ENCODE peak calls at places on chromosome 5, in five cellular contexts. One of them, this sample, is unnamed.

GRCh38 chr5:150630459-150631325 is 9.8 kb upstream of the SYNPO start:
- DNase-seq in M059J: no peak
- DNase-seq in activated CD8-positive, alpha-beta T cell treated with anti-CD3 and anti-CD28 coated beads, Interleukin-2, amount 10 ng/mL, durations not matched to agents 7 days and 5 days: no peak
- DNase-seq in stimulated activated CD8-positive, alpha-beta memory T cell treated with anti-CD3 and anti-CD28 coated beads, Interleukin-15, amount 100 ng/mL, for 4 hours: no peak
- DNase-seq in ELF-1: no peak
- DNase-seq in this sample: no peak

GRCh38 chr5:76733049-76733417 is 17.1 kb downstream of the F2R start:
- DNase-seq in M059J: no peak
- DNase-seq in stimulated activated CD8-positive, alpha-beta memory T cell treated with anti-CD3 and anti-CD28 coated beads, Interleukin-15, amount 100 ng/mL, for 4 hours: no peak
- DNase-seq in activated CD8-positive, alpha-beta T cell treated with anti-CD3 and anti-CD28 coated beads, Interleukin-2, amount 10 ng/mL, durations not matched to agents 7 days and 5 days: peak
- DNase-seq in ELF-1: no peak
- DNase-seq in this sample: no peak

GRCh38 chr5:1488882-1489680 is 34.7 kb downstream of the LPCAT1 start:
- DNase-seq in ELF-1: no peak
- DNase-seq in stimulated activated CD8-positive, alpha-beta memory T cell treated with anti-CD3 and anti-CD28 coated beads, Interleukin-15, amount 100 ng/mL, for 4 hours: no peak
- DNase-seq in activated CD8-positive, alpha-beta T cell treated with anti-CD3 and anti-CD28 coated beads, Interleukin-2, amount 10 ng/mL, durations not matched to agents 7 days and 5 days: no peak
- DNase-seq in M059J: peak
- DNase-seq in this sample: no peak

GRCh38 chr5:52943285-52943684 is 45.9 kb upstream of the ITGA2 start:
- DNase-seq in stimulated activated CD8-positive, alpha-beta memory T cell treated with anti-CD3 and anti-CD28 coated beads, Interleukin-15, amount 100 ng/mL, for 4 hours: no peak
- DNase-seq in M059J: no peak
- DNase-seq in ELF-1: no peak
- DNase-seq in activated CD8-positive, alpha-beta T cell treated with anti-CD3 and anti-CD28 coated beads, Interleukin-2, amount 10 ng/mL, durations not matched to agents 7 days and 5 days: no peak
- DNase-seq in this sample: no peak

GRCh38 chr5:39024005-39024404 is 50.2 kb downstream of the RICTOR start:
- DNase-seq in ELF-1: no peak
- DNase-seq in M059J: no peak
- DNase-seq in stimulated activated CD8-positive, alpha-beta memory T cell treated with anti-CD3 and anti-CD28 coated beads, Interleukin-15, amount 100 ng/mL, for 4 hours: no peak
- DNase-seq in activated CD8-positive, alpha-beta T cell treated with anti-CD3 and anti-CD28 coated beads, Interleukin-2, amount 10 ng/mL, durations not matched to agents 7 days and 5 days: no peak
- DNase-seq in this sample: no peak

GRCh38 chr5:28708472-28708871 is 1670.1 kb upstream of the CDH9 start:
- DNase-seq in activated CD8-positive, alpha-beta T cell treated with anti-CD3 and anti-CD28 coated beads, Interleukin-2, amount 10 ng/mL, durations not matched to agents 7 days and 5 days: no peak
- DNase-seq in stimulated activated CD8-positive, alpha-beta memory T cell treated with anti-CD3 and anti-CD28 coated beads, Interleukin-15, amount 100 ng/mL, for 4 hours: no peak
- DNase-seq in M059J: no peak
- DNase-seq in ELF-1: no peak
- DNase-seq in this sample: no peak

GRCh38 chr5:95760291-95761191 is 29.4 kb downstream of the RHOBTB3 start:
- DNase-seq in activated CD8-positive, alpha-beta T cell treated with anti-CD3 and anti-CD28 coated beads, Interleukin-2, amount 10 ng/mL, durations not matched to agents 7 days and 5 days: peak
- DNase-seq in M059J: peak
- DNase-seq in stimulated activated CD8-positive, alpha-beta memory T cell treated with anti-CD3 and anti-CD28 coated beads, Interleukin-15, amount 100 ng/mL, for 4 hours: no peak
- DNase-seq in ELF-1: no peak
- DNase-seq in this sample: peak

GRCh38 chr5:52787600-52788504 is at the start of the genes ITGA1 and PELO:
- DNase-seq in M059J: peak
- DNase-seq in stimulated activated CD8-positive, alpha-beta memory T cell treated with anti-CD3 and anti-CD28 coated beads, Interleukin-15, amount 100 ng/mL, for 4 hours: no peak
- DNase-seq in activated CD8-positive, alpha-beta T cell treated with anti-CD3 and anti-CD28 coated beads, Interleukin-2, amount 10 ng/mL, durations not matched to agents 7 days and 5 days: peak
- DNase-seq in ELF-1: peak
- DNase-seq in this sample: no peak

GRCh38 chr5:142726188-142726731 is 40.4 kb upstream of the FGF1 start:
- DNase-seq in ELF-1: no peak
- DNase-seq in stimulated activated CD8-positive, alpha-beta memory T cell treated with anti-CD3 and anti-CD28 coated beads, Interleukin-15, amount 100 ng/mL, for 4 hours: no peak
- DNase-seq in activated CD8-positive, alpha-beta T cell treated with anti-CD3 and anti-CD28 coated beads, Interleukin-2, amount 10 ng/mL, durations not matched to agents 7 days and 5 days: no peak
- DNase-seq in M059J: peak
- DNase-seq in this sample: no peak

GRCh38 chr5:39256472-39256871 is 37.1 kb upstream of the FYB1 start:
- DNase-seq in ELF-1: no peak
- DNase-seq in stimulated activated CD8-positive, alpha-beta memory T cell treated with anti-CD3 and anti-CD28 coated beads, Interleukin-15, amount 100 ng/mL, for 4 hours: no peak
- DNase-seq in activated CD8-positive, alpha-beta T cell treated with anti-CD3 and anti-CD28 coated beads, Interleukin-2, amount 10 ng/mL, durations not matched to agents 7 days and 5 days: no peak
- DNase-seq in M059J: peak
- DNase-seq in this sample: no peak

GRCh38 chr5:178201221-178201926 is 3.0 kb upstream of the HNRNPAB start:
- DNase-seq in ELF-1: no peak
- DNase-seq in M059J: no peak
- DNase-seq in stimulated activated CD8-positive, alpha-beta memory T cell treated with anti-CD3 and anti-CD28 coated beads, Interleukin-15, amount 100 ng/mL, for 4 hours: no peak
- DNase-seq in activated CD8-positive, alpha-beta T cell treated with anti-CD3 and anti-CD28 coated beads, Interleukin-2, amount 10 ng/mL, durations not matched to agents 7 days and 5 days: no peak
- DNase-seq in this sample: no peak

GRCh38 chr5:136811551-136811950 is 446.2 kb upstream of the TRPC7 start:
- DNase-seq in ELF-1: no peak
- DNase-seq in activated CD8-positive, alpha-beta T cell treated with anti-CD3 and anti-CD28 coated beads, Interleukin-2, amount 10 ng/mL, durations not matched to agents 7 days and 5 days: no peak
- DNase-seq in stimulated activated CD8-positive, alpha-beta memory T cell treated with anti-CD3 and anti-CD28 coated beads, Interleukin-15, amount 100 ng/mL, for 4 hours: no peak
- DNase-seq in M059J: peak
- DNase-seq in this sample: no peak

GRCh38 chr5:67747096-67747495 is 468.5 kb upstream of the PIK3R1 start:
- DNase-seq in M059J: no peak
- DNase-seq in ELF-1: no peak
- DNase-seq in stimulated activated CD8-positive, alpha-beta memory T cell treated with anti-CD3 and anti-CD28 coated beads, Interleukin-15, amount 100 ng/mL, for 4 hours: no peak
- DNase-seq in activated CD8-positive, alpha-beta T cell treated with anti-CD3 and anti-CD28 coated beads, Interleukin-2, amount 10 ng/mL, durations not matched to agents 7 days and 5 days: no peak
- DNase-seq in this sample: no peak

GRCh38 chr5:24272735-24273134 is 372.0 kb downstream of the CDH10 start:
- DNase-seq in ELF-1: no peak
- DNase-seq in activated CD8-positive, alpha-beta T cell treated with anti-CD3 and anti-CD28 coated beads, Interleukin-2, amount 10 ng/mL, durations not matched to agents 7 days and 5 days: no peak
- DNase-seq in stimulated activated CD8-positive, alpha-beta memory T cell treated with anti-CD3 and anti-CD28 coated beads, Interleukin-15, amount 100 ng/mL, for 4 hours: no peak
- DNase-seq in M059J: no peak
- DNase-seq in this sample: peak

GRCh38 chr5:137575211-137575610 is 76.1 kb upstream of the SPOCK1 start:
- DNase-seq in M059J: peak
- DNase-seq in activated CD8-positive, alpha-beta T cell treated with anti-CD3 and anti-CD28 coated beads, Interleukin-2, amount 10 ng/mL, durations not matched to agents 7 days and 5 days: no peak
- DNase-seq in ELF-1: no peak
- DNase-seq in stimulated activated CD8-positive, alpha-beta memory T cell treated with anti-CD3 and anti-CD28 coated beads, Interleukin-15, amount 100 ng/mL, for 4 hours: no peak
- DNase-seq in this sample: no peak

GRCh38 chr5:133944263-133945230 is 23.9 kb downstream of the C5orf15 start:
- DNase-seq in M059J: peak
- DNase-seq in ELF-1: peak
- DNase-seq in stimulated activated CD8-positive, alpha-beta memory T cell treated with anti-CD3 and anti-CD28 coated beads, Interleukin-15, amount 100 ng/mL, for 4 hours: no peak
- DNase-seq in activated CD8-positive, alpha-beta T cell treated with anti-CD3 and anti-CD28 coated beads, Interleukin-2, amount 10 ng/mL, durations not matched to agents 7 days and 5 days: peak
- DNase-seq in this sample: peak

GRCh38 chr5:157469687-157470086 is 9.7 kb downstream of the NIPAL4 start:
- DNase-seq in stimulated activated CD8-positive, alpha-beta memory T cell treated with anti-CD3 and anti-CD28 coated beads, Interleukin-15, amount 100 ng/mL, for 4 hours: no peak
- DNase-seq in ELF-1: no peak
- DNase-seq in activated CD8-positive, alpha-beta T cell treated with anti-CD3 and anti-CD28 coated beads, Interleukin-2, amount 10 ng/mL, durations not matched to agents 7 days and 5 days: no peak
- DNase-seq in M059J: no peak
- DNase-seq in this sample: no peak